ENCODE peak calls at places on chromosome 10, in nine cellular contexts. H is cardiac fibroblast; G is activated CD8-positive, alpha-beta memory T cell treated with anti-CD3 and anti-CD28 coated beads for 1 hour; S is body of pancreas; J is fibroblast of the conjunctiva; N is GM19239; U is NCI-H1694; E is activated CD4-positive, alpha-beta T cell treated with anti-CD3 and anti-CD28 coated beads, Interleukin-2, amount 50 U/mL, for 24 hours; V is CD8-positive, alpha-beta memory T cell. Y is an unnamed sample.

GRCh38 chr10:21368728-21369425 is 156.6 kb downstream of the SKIDA1 start:
- DNase-seq in H (peak), G (no peak), S (no peak), J (no peak), N (no peak), U (no peak), E (no peak), V (no peak), Y (no peak)

GRCh38 chr10:51462076-51462779 is 237.2 kb downstream of the CSTF2T start:
- DNase-seq in H (no peak), G (no peak), S (no peak), J (no peak), N (no peak), U (no peak), E (no peak), V (no peak), Y (no peak)

GRCh38 chr10:131907679-131908078 is 6.9 kb downstream of the PPP2R2D start:
- DNase-seq in H (no peak), G (no peak), S (no peak), J (no peak), N (no peak), U (no peak), E (no peak), V (no peak), Y (no peak)

GRCh38 chr10:60296073-60296472 is 93.6 kb downstream of the ANK3 start:
- DNase-seq in H (no peak), G (no peak), S (no peak), J (no peak), N (no peak), U (no peak), E (no peak), V (no peak), Y (no peak)

GRCh38 chr10:49649294-49649693 is 30.2 kb upstream of the C10orf53 start:
- DNase-seq in H (peak), G (no peak), S (no peak), J (no peak), N (no peak), U (no peak), E (no peak), V (no peak), Y (no peak)

GRCh38 chr10:86960003-86960862 is 1.8 kb downstream of the SNCG start:
- DNase-seq in H (peak), G (no peak), S (peak), J (peak), N (peak), U (no peak), E (no peak), V (no peak), Y (no peak)

GRCh38 chr10:102538811-102539210 is 35.0 kb downstream of the SUFU start:
- DNase-seq in H (no peak), G (no peak), S (no peak), J (no peak), N (no peak), U (no peak), E (no peak), V (no peak), Y (no peak)

GRCh38 chr10:73552819-73553218 is 38.3 kb downstream of the USP54 start:
- DNase-seq in H (no peak), G (no peak), S (no peak), J (no peak), N (no peak), U (no peak), E (no peak), V (no peak), Y (no peak)

GRCh38 chr10:11472158-11472753 is 139.2 kb downstream of the USP6NL start:
- DNase-seq in H (peak), G (peak), S (peak), J (peak), N (peak), U (peak), E (peak), V (peak), Y (no peak)

GRCh38 chr10:10128387-10128786 is 889.3 kb upstream of the CELF2 start:
- DNase-seq in H (peak), G (no peak), S (no peak), J (no peak), N (no peak), U (no peak), E (no peak), V (no peak), Y (no peak)

GRCh38 chr10:98415710-98416077 is 712 bp upstream of the PYROXD2 start:
- DNase-seq in H (no peak), G (no peak), S (no peak), J (no peak), N (no peak), U (no peak), E (no peak), V (no peak), Y (no peak)

GRCh38 chr10:43383204-43383971 is 12.0 kb downstream of the FXYD4 start:
- DNase-seq in H (no peak), G (no peak), S (no peak), J (no peak), N (no peak), U (no peak), E (no peak), V (no peak), Y (no peak)

GRCh38 chr10:132572545-132572937 is 35.0 kb downstream of the INPP5A start:
- DNase-seq in H (peak), G (no peak), S (no peak), J (no peak), N (no peak), U (no peak), E (no peak), V (no peak), Y (no peak)

GRCh38 chr10:18400201-18400910 is 251.0 kb downstream of the NSUN6 start:
- DNase-seq in H (no peak), G (no peak), S (peak), J (no peak), N (no peak), U (no peak), E (no peak), V (no peak), Y (no peak)